ENCODE peak calls at places on chromosomes 16 and 17, in nine cellular contexts. S is prostate gland; I is fibroblast of pulmonary artery; Y is NB4; Z is fibroblast of mammary gland; F is A549; V is tibial artery; M is lower leg skin; A is CD8-positive, alpha-beta T cell. X is an unnamed sample.

GRCh38 chr16:79191933-79192332 is 408.6 kb downstream of the MAF start:
- DNase-seq in S (no peak), I (no peak), Y (no peak), Z (no peak), F (no peak), V (no peak), M (no peak), A (no peak), X (no peak)

GRCh38 chr16:19348578-19349315 is 63.2 kb downstream of the CLEC19A start:
- DNase-seq in S (no peak), I (no peak), Y (no peak), Z (no peak), F (no peak), V (no peak), M (no peak), A (no peak), X (no peak)

GRCh38 chr17:81153340-81153803 is 11.9 kb upstream of the PVALEF start:
- DNase-seq in S (no peak), I (peak), Y (peak), Z (peak), F (no peak), V (no peak), M (no peak), A (no peak), X (peak)

GRCh38 chr17:55275894-55276804 is 11.4 kb downstream of the HLF start:
- DNase-seq in S (peak), I (no peak), Y (no peak), Z (peak), F (peak), V (no peak), M (no peak), A (no peak), X (no peak)

GRCh38 chr17:66240013-66240412 is 10.8 kb upstream of the APOH start:
- DNase-seq in S (no peak), I (no peak), Y (no peak), Z (no peak), F (no peak), V (no peak), M (no peak), A (no peak), X (no peak)

GRCh38 chr17:78717431-78717980 is 64.6 kb downstream of the CYTH1 start:
- DNase-seq in S (peak), I (peak), Y (no peak), Z (peak), F (peak), V (no peak), M (no peak), A (no peak), X (peak)

GRCh38 chr17:72726936-72727335 is 365.6 kb downstream of the SLC39A11 start:
- DNase-seq in S (no peak), I (no peak), Y (peak), Z (peak), F (no peak), V (no peak), M (no peak), A (peak), X (peak)

GRCh38 chr17:51258756-51259573 is 884 bp downstream of the MBTD1 start:
- DNase-seq in S (peak), I (peak), Y (peak), Z (no peak), F (peak), V (peak), M (no peak), A (no peak), X (peak)

GRCh38 chr17:20173091-20173490 is 163.9 kb downstream of the SPECC1 start:
- DNase-seq in S (no peak), I (peak), Y (no peak), Z (no peak), F (no peak), V (no peak), M (no peak), A (no peak), X (peak)

GRCh38 chr17:48732688-48733629 is 4.4 kb upstream of the HOXB13 start:
- DNase-seq in S (no peak), I (no peak), Y (no peak), Z (no peak), F (no peak), V (no peak), M (no peak), A (no peak), X (no peak)

GRCh38 chr16:3671424-3671823 is 16.9 kb downstream of the DNASE1 start:
- DNase-seq in S (no peak), I (no peak), Y (no peak), Z (no peak), F (no peak), V (no peak), M (no peak), A (no peak), X (no peak)

GRCh38 chr16:77213542-77214108 is 14.4 kb downstream of the SYCE1L start:
- DNase-seq in S (no peak), I (peak), Y (no peak), Z (peak), F (peak), V (no peak), M (no peak), A (no peak), X (peak)

GRCh38 chr16:66988197-66988788 is at the start of gene CES4A:
- DNase-seq in S (no peak), I (peak), Y (no peak), Z (peak), F (no peak), V (no peak), M (no peak), A (no peak), X (peak)

GRCh38 chr17:12673788-12674187 is 8.1 kb downstream of the MYOCD start:
- DNase-seq in S (no peak), I (peak), Y (peak), Z (peak), F (no peak), V (no peak), M (no peak), A (no peak), X (no peak)

GRCh38 chr16:5841934-5842333 is 744.3 kb upstream of the EEF2KMT start:
- DNase-seq in S (no peak), I (no peak), Y (no peak), Z (no peak), F (no peak), V (no peak), M (no peak), A (no peak), X (no peak)

GRCh38 chr17:6701719-6702118 is 11.4 kb downstream of the SLC13A5 start:
- DNase-seq in S (no peak), I (peak), Y (peak), Z (peak), F (peak), V (no peak), M (no peak), A (no peak), X (peak)

GRCh38 chr17:60832206-60832605 is 154.6 kb downstream of the BCAS3 start:
- DNase-seq in S (no peak), I (no peak), Y (no peak), Z (peak), F (no peak), V (no peak), M (no peak), A (no peak), X (no peak)

GRCh38 chr16:78778724-78779004 is 679.2 kb downstream of the WWOX start:
- DNase-seq in S (no peak), I (no peak), Y (no peak), Z (no peak), F (no peak), V (no peak), M (no peak), A (no peak), X (no peak)

DNA sequence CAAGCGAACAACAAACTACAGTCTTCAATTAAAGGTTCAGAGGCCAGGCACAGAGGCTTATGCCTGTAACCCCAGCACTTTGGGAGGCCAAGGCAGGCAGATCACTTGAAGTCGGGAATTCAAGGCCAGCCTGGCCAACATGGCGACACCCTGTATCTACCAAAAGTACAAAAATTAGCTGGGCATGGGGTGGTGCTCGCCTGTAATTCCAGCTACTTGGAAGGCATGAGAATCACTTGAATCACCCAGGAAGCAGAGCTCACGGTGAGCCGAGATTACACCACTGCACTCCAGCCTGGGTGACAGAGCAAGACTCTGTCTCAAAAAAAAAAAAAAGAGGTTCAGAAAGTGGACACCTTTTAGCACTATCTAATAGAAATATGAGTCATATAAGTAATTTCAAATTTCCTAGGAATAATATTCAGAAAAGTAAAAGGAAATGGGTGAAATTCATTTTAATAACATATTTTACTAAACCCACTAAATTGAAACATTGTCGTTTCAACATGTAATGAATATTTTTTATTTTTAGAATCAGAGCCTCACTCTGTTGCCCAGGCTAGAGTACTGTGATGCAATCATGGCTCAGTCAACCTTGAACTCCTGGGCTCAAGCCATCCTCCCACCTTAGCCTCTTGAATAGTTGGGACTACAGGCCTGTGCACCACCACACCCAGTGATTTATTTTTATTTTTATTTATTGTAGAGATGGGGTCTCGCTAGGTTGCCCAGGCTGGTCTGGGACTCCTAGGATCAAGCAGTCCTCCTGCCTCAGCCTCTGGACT is 15.2 kb upstream of the MARCHF10 start:
- DNase-seq in S (no peak), I (peak), Y (no peak), Z (peak), F (peak), V (no peak), M (peak), A (no peak), X (no peak)
- H3K4me3 ChIP-seq in S (no peak), I (no peak), Y (no peak), Z (no peak), F (no peak), V (no peak), M (no peak), A (no peak), X (no peak)

DNA sequence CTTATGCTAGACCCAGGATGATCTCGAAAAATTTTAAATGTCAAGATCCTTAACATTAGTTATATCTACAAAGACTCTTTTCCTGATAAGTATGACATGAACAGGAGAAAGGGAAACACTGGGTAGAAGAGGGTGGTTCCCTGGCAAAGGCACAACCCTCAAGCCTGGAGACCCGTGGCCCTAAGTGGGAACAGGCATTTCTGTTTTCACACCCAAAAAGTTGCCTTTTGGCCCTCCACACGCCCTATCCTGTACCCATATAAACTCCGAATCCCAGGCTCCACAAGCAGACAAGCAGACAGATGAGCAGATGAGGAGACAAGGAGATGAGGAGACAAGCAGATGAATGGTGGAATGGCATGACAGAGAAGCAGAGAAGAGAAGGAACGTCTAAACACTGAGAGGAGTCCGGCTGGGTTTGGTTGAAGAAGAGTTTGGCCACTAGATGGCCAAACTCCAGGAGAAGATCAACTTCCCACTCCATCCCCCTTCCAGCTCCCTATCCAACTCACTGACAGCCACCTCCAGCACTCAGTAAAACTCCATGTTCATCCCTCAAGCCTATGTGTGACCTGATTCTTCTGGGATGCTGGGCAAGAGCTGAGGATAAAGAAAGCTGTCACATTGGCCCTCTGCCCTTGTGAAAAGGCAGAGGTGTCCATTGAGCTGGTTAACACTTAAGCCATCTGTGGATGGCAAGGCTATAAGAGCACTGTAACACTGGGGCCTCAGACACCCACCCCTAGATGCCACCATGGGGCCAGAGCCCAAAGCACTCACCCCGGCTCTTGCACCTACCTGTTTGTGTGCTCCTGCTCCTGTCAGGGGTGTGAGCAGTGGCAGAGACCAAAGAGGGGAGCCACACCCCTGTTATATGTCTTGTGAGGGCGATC is 139.6 kb upstream of the FAM20A start:
- DNase-seq in S (no peak), I (no peak), Y (peak), Z (no peak), F (peak), V (no peak), M (no peak), A (no peak), X (no peak)
- TF ChIP-seq CTCF in S (no peak), I (no peak), Y (peak), Z (no peak), F (peak), V (no peak), M (no peak), A (no peak), X (no peak)

GRCh38 chr17:31571124-31571892 is 179.8 kb downstream of the RAB11FIP4 start:
- DNase-seq in S (peak), I (peak), Y (no peak), Z (peak), F (peak), V (peak), M (peak), A (no peak), X (peak)
- H3K4me3 ChIP-seq in S (no peak), I (no peak), Y (no peak), Z (no peak), F (no peak), V (no peak), M (no peak), A (no peak), X (no peak)

DNA sequence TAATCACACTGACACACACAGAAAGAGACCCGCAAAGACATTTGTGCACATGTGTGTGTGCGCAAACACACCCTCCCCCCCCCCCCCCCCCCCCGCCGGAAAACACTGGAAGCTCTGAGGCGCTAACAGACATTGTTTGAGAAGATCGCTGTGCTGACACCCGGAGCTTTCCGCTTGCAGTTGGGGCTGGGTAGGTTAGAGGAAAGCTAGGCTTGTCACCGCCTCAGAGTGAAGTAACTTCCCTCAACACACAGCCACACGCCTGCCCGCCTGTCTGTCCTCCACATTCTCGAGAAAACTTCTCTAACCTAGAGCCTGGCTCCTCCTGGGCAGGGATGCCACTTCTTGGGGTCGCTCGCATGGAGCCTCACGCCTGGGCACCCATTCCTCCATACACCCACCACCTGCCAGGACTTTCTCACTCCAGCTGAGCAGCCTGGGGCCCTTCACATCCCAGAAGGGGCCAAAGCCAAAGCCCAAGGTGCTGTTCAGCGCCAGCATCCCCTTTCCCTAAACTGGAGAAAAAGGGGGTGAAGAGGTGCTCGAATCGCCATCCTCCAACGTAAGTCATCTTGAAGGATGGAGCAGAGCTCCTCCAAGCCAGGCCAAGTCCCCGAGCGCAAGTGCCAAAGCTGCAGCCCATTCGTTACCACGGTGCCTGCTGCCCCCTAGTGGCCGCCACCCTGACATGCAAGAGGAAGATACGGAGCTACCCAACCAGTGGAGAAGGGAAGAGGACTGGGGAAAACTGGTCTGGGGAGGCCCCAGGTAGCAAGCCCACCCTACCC is 63.4 kb downstream of the MYO18A start:
- DNase-seq in S (peak), I (peak), Y (peak), Z (peak), F (peak), V (peak), M (peak), A (peak), X (peak)
- TF ChIP-seq CTCF in S (peak), I (peak), Y (peak), Z (peak), F (peak), V (peak), M (peak), A (peak), X (peak)

DNA sequence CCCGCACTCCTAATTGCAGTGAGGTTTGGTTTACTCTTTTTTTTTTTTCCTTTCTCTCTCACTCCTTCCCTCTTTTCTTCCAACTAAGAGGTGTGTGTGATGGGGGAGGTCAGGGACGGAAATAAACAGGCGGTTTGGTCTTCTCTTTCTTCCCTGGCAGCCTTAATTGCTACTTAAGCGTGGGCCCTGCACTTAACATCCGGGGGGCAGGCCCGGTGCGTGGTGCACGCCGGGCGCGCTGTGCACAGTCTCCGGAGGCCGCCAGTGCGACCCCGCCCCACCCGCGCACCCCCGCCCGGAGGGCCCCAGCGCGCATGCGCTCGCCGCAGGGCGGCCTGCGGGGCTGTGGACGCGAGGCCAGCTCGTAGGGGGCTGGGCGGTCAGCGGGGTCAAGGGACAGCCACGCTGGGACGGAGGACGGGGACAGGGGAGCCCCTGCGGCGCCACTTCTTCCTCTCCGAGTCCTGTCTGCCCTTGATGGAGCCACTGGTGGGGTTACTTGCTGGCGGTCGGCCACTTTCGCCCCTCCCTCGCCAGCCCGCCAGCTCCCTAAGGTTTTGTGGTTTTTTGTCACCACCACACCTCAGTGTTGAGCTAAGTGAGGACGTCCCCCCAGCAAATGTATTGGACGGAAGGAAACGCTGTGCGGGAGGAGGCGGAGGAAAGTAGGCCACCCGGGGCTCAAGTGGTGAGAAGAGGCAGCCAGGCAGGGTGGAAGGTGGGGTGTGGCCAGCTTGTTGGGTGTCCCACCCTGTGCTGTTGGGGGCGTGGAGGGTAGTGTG is 120.9 kb downstream of the MRM1 start:
- DNase-seq in S (peak), I (peak), Y (peak), Z (peak), F (no peak), V (no peak), M (no peak), A (peak), X (peak)
- H3K4me3 ChIP-seq in S (peak), I (peak), Y (peak), Z (peak), F (peak), V (peak), M (no peak), A (peak), X (peak)

GRCh38 chr17:4739122-4740024 is at the start of the genes CXCL16 and ZMYND15:
- DNase-seq in S (peak), I (peak), Y (peak), Z (peak), F (peak), V (peak), M (peak), A (peak), X (peak)
- TF ChIP-seq CTCF in S (no peak), I (no peak), Y (no peak), Z (no peak), F (no peak), V (no peak), M (no peak), A (no peak), X (no peak)